ENCODE peak calls at places on chromosomes 3 and 15, in six cellular contexts. P is A549, C is HepG2, I is K562, W is GM12878, U is endothelial cell of umbilical vein. Q is an unnamed sample.

GRCh38 chr3:99907959-99908544 is 90.4 kb downstream of the CMSS1 start:
- DNase-seq in P (no peak), C (no peak), I (no peak), W (no peak), U (no peak), Q (no peak)

GRCh38 chr3:65060904-65061303 is 373.1 kb upstream of the ADAMTS9 start:
- DNase-seq in P (no peak), C (no peak), I (no peak), W (no peak), U (no peak), Q (no peak)

GRCh38 chr3:908839-909238 is 184.0 kb upstream of the CNTN6 start:
- DNase-seq in P (no peak), C (no peak), I (no peak), W (no peak), U (no peak), Q (peak; percentile 2)

GRCh38 chr3:127694467-127695215 is 21.9 kb downstream of the ABTB1 start:
- DNase-seq in P (peak; percentile 60), C (peak; percentile 57), I (no peak), W (no peak), U (peak; percentile 36), Q (peak; percentile 65)

GRCh38 chr15:76201536-76202255 is 109.6 kb downstream of the ETFA start:
- DNase-seq in P (no peak), C (no peak), I (no peak), W (no peak), U (no peak), Q (no peak)

GRCh38 chr3:69842789-69843188 is 103.5 kb downstream of the MITF start:
- DNase-seq in P (no peak), C (no peak), I (no peak), W (no peak), U (no peak), Q (no peak)

GRCh38 chr15:51076898-51077564 is 17.7 kb downstream of the TNFAIP8L3 start:
- DNase-seq in P (no peak), C (no peak), I (no peak), W (peak; percentile 40), U (no peak), Q (peak; percentile 98)

GRCh38 chr3:126181398-126181725 is 976 bp upstream of the ALDH1L1 start:
- DNase-seq in P (no peak), C (no peak), I (no peak), W (no peak), U (no peak), Q (no peak)

GRCh38 chr3:8503461-8503860 is 1.8 kb downstream of the LMCD1 start:
- DNase-seq in P (no peak), C (no peak), I (no peak), W (no peak), U (peak; percentile 28), Q (no peak)

GRCh38 chr3:14403636-14404395 is 1.4 kb downstream of the SLC6A6 start:
- DNase-seq in P (no peak), C (peak; percentile 27), I (peak; percentile 49), W (no peak), U (peak; percentile 14), Q (peak; percentile 57)

GRCh38 chr3:125126323-125126722 is 70.5 kb upstream of the HEG1 start:
- DNase-seq in P (no peak), C (no peak), I (no peak), W (no peak), U (no peak), Q (no peak)

GRCh38 chr3:125132815-125133214 is 77.0 kb upstream of the HEG1 start:
- DNase-seq in P (no peak), C (no peak), I (no peak), W (no peak), U (no peak), Q (peak; percentile 42)

GRCh38 chr3:125125822-125126245 is 70.0 kb upstream of the HEG1 start:
- DNase-seq in P (no peak), C (peak; percentile 12), I (no peak), W (no peak), U (no peak), Q (peak; percentile 75)

GRCh38 chr3:125128861-125129501 is 73.2 kb upstream of the HEG1 start:
- DNase-seq in P (no peak), C (peak; percentile 16), I (no peak), W (no peak), U (no peak), Q (peak; percentile 58)

GRCh38 chr3:125129512-125129962 is 73.7 kb upstream of the HEG1 start:
- DNase-seq in P (no peak), C (peak; percentile 59), I (no peak), W (no peak), U (peak; percentile 40), Q (peak; percentile 34)
- TF ChIP-seq MYC in P (no peak), C (no peak), I (no peak), W (no peak), U (no peak), Q (no peak)

GRCh38 chr3:102529452-102529851 is 94.6 kb downstream of the ZPLD1 start:
- DNase-seq in P (peak; percentile 3), C (no peak), I (no peak), W (no peak), U (no peak), Q (peak; percentile 3)
- TF ChIP-seq MAX in P (no peak), C (no peak), I (no peak), W (no peak), U (no peak), Q (no peak)

DNA sequence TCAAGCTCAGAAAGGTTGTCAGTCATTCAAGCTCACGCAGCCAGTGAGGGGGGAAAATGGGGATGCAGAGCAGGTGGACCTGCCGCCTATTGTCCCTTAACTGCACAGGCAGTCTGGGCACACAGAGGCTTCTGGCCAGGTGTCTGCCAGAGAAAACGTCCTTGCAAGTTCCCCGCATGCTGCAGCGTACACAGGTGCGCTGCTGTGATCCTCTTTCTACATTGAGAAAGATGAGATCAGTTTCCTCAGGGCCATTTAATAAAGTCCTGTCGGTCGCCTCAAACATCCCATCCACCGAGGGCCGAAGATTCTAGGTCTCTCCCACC is 445 bp upstream of the TSEN2 start:
- DNase-seq in P (no peak), C (no peak), I (no peak), W (no peak), U (no peak), Q (no peak)
- H3K4me3 ChIP-seq in P (peak overlapping the region; percentile 81), C (peak overlapping the region; percentile 58), I (peak overlapping the region; percentile 82), W (peak overlapping the region; percentile 65), U (peak overlapping the region; percentile 51), Q (peak overlapping the region; percentile 70)

DNA sequence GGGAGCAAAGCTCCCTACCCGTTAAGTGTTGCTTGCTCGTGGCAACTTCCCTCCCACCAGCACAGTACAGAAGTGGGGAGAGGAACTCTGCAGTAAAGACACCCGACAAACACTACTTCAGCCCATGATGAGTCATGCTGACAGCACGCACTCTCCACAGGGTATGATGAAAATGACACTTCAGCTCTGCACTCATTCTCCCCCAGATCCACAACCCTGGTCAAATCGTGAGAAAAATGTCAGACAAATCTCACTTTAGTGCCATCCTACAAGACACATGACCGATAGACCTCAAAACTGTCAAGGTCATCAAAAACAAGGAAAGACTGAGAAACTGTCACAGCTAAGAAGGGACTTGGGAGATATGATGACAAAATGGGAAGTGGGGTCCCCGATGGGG is 278.9 kb downstream of the OCA2 start:
- DNase-seq in P (no peak), C (no peak), I (no peak), W (no peak), U (no peak), Q (peak; percentile 85)
- TF ChIP-seq MYC in P (no peak), C (no peak), I (no peak), W (no peak), U (no peak), Q (no peak)

DNA sequence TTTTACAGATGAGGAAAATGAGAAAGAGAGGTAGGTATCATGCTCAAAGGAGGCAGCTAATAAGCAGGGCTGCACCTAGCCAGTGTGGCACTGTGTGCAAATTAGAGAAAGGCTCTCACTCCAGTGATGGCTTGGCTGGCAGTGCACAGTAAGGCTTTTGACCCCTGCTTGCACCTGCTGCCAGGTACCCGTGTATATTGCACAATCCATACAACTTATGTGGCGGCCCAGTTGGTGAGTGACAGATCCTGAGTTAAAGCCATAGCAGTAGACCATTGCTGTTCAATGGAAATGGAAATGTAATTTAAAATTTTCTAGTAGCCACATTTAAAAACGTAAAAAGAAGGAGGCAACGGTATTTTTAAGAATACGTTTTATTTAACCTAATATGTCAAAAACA is 266.4 kb upstream of the AZI2 start:
- DNase-seq in P (no peak), C (no peak), I (no peak), W (no peak), U (no peak), Q (no peak)
- TF ChIP-seq MAX in P (no peak), C (no peak), I (no peak), W (no peak), U (no peak), Q (no peak)

DNA sequence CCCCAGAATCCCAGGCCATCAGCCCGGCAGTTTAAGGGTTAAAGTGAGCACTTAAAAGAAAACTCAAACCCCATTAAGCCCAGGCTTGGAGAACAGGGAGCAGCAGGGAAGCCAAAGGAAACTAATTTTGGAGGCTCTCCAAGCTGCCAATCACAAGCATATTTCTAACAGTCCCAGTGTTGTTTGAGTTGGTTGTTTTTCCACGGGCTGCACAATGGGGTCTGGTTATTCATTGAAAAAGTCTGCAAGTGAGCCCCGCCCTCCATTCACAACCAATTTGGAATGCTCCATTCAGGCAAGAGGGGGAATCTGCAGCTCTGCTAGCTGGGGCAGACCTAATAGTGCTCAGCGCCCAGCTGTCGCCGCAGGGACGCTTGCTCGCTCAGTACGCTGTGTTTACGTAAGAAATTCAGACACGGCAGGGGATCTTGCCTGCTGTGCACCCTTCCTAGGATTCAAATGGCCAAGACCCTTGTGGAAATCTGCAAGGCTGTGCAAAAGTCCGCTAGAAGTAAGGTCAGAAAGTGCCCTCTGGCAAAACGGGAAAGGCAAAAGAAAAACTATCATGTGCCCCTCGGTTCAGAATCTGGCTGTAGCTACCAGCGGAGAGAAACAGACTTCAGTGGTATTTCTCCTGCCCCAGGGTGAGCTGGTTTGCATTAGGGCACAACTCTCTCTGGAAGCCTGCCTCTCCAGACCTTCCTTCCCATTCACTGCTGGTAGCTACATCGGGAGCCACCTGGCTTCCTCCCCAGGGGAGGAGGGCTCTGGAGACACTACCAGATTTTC is 11.0 kb downstream of the ETV5 start:
- DNase-seq in P (peak; percentile 75), C (peak; percentile 99), I (peak; percentile 52), W (no peak), U (peak; percentile 96), Q (no peak)
- H3K4me3 ChIP-seq in P (peak overlapping the region; percentile 31), C (peak overlapping the region; percentile 44), I (no peak overlapping the region), W (no peak overlapping the region), U (peak overlapping the region; percentile 36), Q (no peak overlapping the region)

GRCh38 chr3:171994646-171995441 is 44.5 kb upstream of the FNDC3B start:
- DNase-seq in P (no peak), C (peak; percentile 41), I (no peak), W (no peak), U (no peak), Q (peak; percentile 61)
- TF ChIP-seq MYC in P (no peak), C (no peak), I (no peak), W (no peak), U (no peak), Q (no peak)

GRCh38 chr3:59245300-59245878 is 195.6 kb upstream of the CFAP20DC start:
- DNase-seq in P (no peak), C (no peak), I (no peak), W (no peak), U (peak; percentile 19), Q (no peak)
- TF ChIP-seq MAX in P (no peak), C (no peak), I (no peak), W (no peak), U (no peak), Q (no peak)